ENCODE peak calls at places on chromosomes 7 and 10, in ten cellular contexts. G is epithelial cell of proximal tubule; H is coronary artery; Q is AG09319; Y is fibroblast of the aortic adventitia; J is GM12865; E is cardiac muscle cell; D is mammary epithelial cell; V is GM10248; X is CD8-positive, alpha-beta T cell. N is an unnamed sample.
A peak's percentile ranks its signal among the peaks of the same experiment; 100 is the strongest.

GRCh38 chr7:142485617-142486226 is 227.9 kb upstream of the PRSS58 start:
- DNase-seq in V (no peak), H (no peak), J (peak; percentile 22), D (no peak), Y (no peak), X (no peak), E (no peak), G (no peak), Q (no peak), N (no peak)

GRCh38 chr7:135204271-135204872 is 7.0 kb downstream of the WDR91 start:
- DNase-seq in H (no peak), Q (no peak), G (no peak), X (no peak), E (no peak), J (no peak), D (no peak), Y (peak; percentile 12), V (no peak), N (no peak)

GRCh38 chr10:77391605-77392235 is 245.9 kb downstream of the KCNMA1 start:
- DNase-seq in H (peak; percentile 86), V (peak; percentile 51), X (no peak), Y (peak; percentile 91), J (peak; percentile 65), Q (peak; percentile 71), E (peak; percentile 86), G (peak; percentile 42), D (peak; percentile 78), N (peak; percentile 53)

GRCh38 chr7:152127229-152127628 is 101.8 kb downstream of the GALNT11 start:
- DNase-seq in H (no peak), E (no peak), J (no peak), G (no peak), Y (no peak), Q (no peak), D (no peak), X (no peak), V (no peak), N (no peak)

GRCh38 chr10:88271736-88272135 is 311.4 kb downstream of the RNLS start:
- DNase-seq in D (peak; percentile 50), Q (no peak), G (no peak), E (no peak), Y (peak; percentile 34), X (no peak), V (no peak), J (no peak), H (no peak), N (no peak)

GRCh38 chr10:123666318-123667291 is at the start of gene GPR26:
- DNase-seq in J (no peak), E (peak; percentile 83), Q (no peak), G (no peak), D (no peak), X (no peak), V (no peak), Y (no peak), H (no peak), N (no peak)

GRCh38 chr7:128422856-128423255 is 13.1 kb upstream of the IMPDH1 start:
- DNase-seq in D (no peak), G (no peak), E (no peak), Q (no peak), Y (no peak), V (no peak), X (no peak), H (no peak), J (no peak), N (no peak)

GRCh38 chr7:45978010-45978681 is 57.1 kb upstream of the IGFBP3 start:
- DNase-seq in Q (peak; percentile 86), D (peak; percentile 99), X (no peak), E (peak; percentile 42), Y (peak; percentile 96), H (peak; percentile 79), V (peak; percentile 15), J (peak; percentile 60), G (peak; percentile 100), N (peak; percentile 50)

GRCh38 chr7:66352071-66352470 is 146.9 kb downstream of the TPST1 start:
- DNase-seq in X (no peak), V (peak; percentile 33), H (no peak), Q (no peak), D (peak; percentile 76), G (peak; percentile 20), J (no peak), Y (no peak), E (no peak), N (no peak)

GRCh38 chr10:63430091-63430998 is 35.4 kb downstream of the JMJD1C start:
- DNase-seq in D (peak; percentile 76), E (no peak), Q (no peak), J (no peak), G (no peak), H (no peak), V (no peak), Y (peak; percentile 77), X (no peak), N (no peak)

GRCh38 chr10:131166486-131166885 is 145.0 kb downstream of the TCERG1L start:
- DNase-seq in H (peak; percentile 53), G (no peak), Q (no peak), X (no peak), Y (no peak), D (no peak), E (no peak), J (no peak), V (no peak), N (no peak)

GRCh38 chr7:44289341-44290249 is 35.8 kb downstream of the CAMK2B start:
- DNase-seq in Y (no peak), V (no peak), X (no peak), G (no peak), H (peak; percentile 53), D (no peak), Q (no peak), J (no peak), E (no peak), N (no peak)

GRCh38 chr10:48519731-48520506 is 85.0 kb downstream of the ARHGAP22 start:
- DNase-seq in J (no peak), D (no peak), V (no peak), G (no peak), H (peak; percentile 40), E (no peak), X (no peak), Y (no peak), Q (no peak), N (no peak)

GRCh38 chr10:944034-944831 is 12.7 kb upstream of the LARP4B start:
- DNase-seq in G (no peak), E (no peak), J (peak; percentile 45), V (peak; percentile 39), H (no peak), D (peak; percentile 59), Y (peak; percentile 44), Q (peak; percentile 52), X (no peak), N (no peak)

GRCh38 chr7:90518630-90519029 is 49.2 kb downstream of the PTTG1IP2 start:
- DNase-seq in E (no peak), Y (no peak), H (no peak), D (no peak), X (no peak), Q (no peak), V (no peak), J (no peak), G (no peak), N (no peak)

GRCh38 chr7:151795168-151795754 is 81.7 kb downstream of the PRKAG2 start:
- DNase-seq in Q (no peak), V (peak; percentile 69), X (no peak), Y (no peak), J (peak; percentile 79), D (no peak), E (no peak), H (no peak), G (no peak), N (peak; percentile 75)

GRCh38 chr7:149214020-149214720 is 18.8 kb downstream of the ZNF282 start:
- DNase-seq in V (no peak), X (no peak), Y (no peak), G (no peak), J (no peak), D (no peak), E (no peak), Q (no peak), H (no peak), N (no peak)

GRCh38 chr10:75408911-75409885 is 7.6 kb upstream of the ZNF503 start:
- DNase-seq in D (peak; percentile 81), H (no peak), Y (peak; percentile 46), G (no peak), Q (no peak), V (peak; percentile 71), E (peak; percentile 83), J (peak; percentile 32), X (no peak), N (peak; percentile 83)
- TF ChIP-seq CTCF in D (no peak), H (no peak), Y (no peak), G (no peak), Q (no peak), V (no peak), E (no peak), J (no peak), X (no peak), N (no peak)

GRCh38 chr7:87047-87446 is 105.3 kb upstream of the FAM20C start:
- DNase-seq in D (no peak), H (peak; percentile 60), V (no peak), X (no peak), Y (no peak), E (no peak), Q (no peak), G (no peak), J (no peak), N (no peak)

GRCh38 chr7:87671-88070 is 104.7 kb upstream of the FAM20C start:
- DNase-seq in H (peak; percentile 40), G (no peak), V (no peak), E (no peak), Q (no peak), D (no peak), Y (no peak), X (no peak), J (no peak), N (no peak)

GRCh38 chr7:86629-87028 is 105.7 kb upstream of the FAM20C start:
- DNase-seq in G (no peak), Q (no peak), E (no peak), Y (no peak), H (peak; percentile 54), D (no peak), J (no peak), V (no peak), X (no peak), N (no peak)

GRCh38 chr7:88927-89921 is 103.1 kb upstream of the FAM20C start:
- DNase-seq in X (no peak), V (no peak), J (no peak), Q (peak; percentile 58), E (no peak), D (peak; percentile 92), Y (peak; percentile 91), H (peak; percentile 84), G (peak; percentile 51), N (no peak)

GRCh38 chr7:88095-88926 is 104.1 kb upstream of the FAM20C start:
- DNase-seq in G (no peak), X (no peak), V (no peak), H (peak; percentile 55), D (no peak), J (no peak), Y (no peak), E (peak; percentile 36), Q (no peak), N (no peak)
- TF ChIP-seq CTCF in G (peak; percentile 26), X (no peak), V (no peak), H (no peak), D (no peak), J (no peak), Y (no peak), E (no peak), Q (no peak), N (no peak)

GRCh38 chr7:155268211-155268610 is 29.5 kb upstream of the INSIG1 start:
- DNase-seq in G (no peak), X (no peak), E (no peak), D (no peak), Q (no peak), V (no peak), Y (no peak), H (no peak), J (no peak), N (no peak)
- TF ChIP-seq CTCF in G (no peak), X (no peak), E (no peak), D (no peak), Q (no peak), V (no peak), Y (no peak), H (no peak), J (no peak), N (no peak)

GRCh38 chr7:99447943-99448342 is 9.2 kb downstream of the CPSF4 start:
- DNase-seq in J (no peak), G (no peak), E (no peak), H (no peak), V (no peak), X (no peak), D (no peak), Q (no peak), Y (no peak), N (no peak)
- TF ChIP-seq CTCF in J (no peak), G (peak; percentile 39), E (no peak), H (no peak), V (no peak), X (no peak), D (no peak), Q (no peak), Y (peak; percentile 3), N (no peak)

N was measured in GM13977.